ENCODE peak calls at places on chromosomes 13 and 19, in nine cellular contexts. C is tibial nerve, O is GM23248, U is left ventricle myocardium inferior, Q is IMR-90, J is ascending aorta, K is HCT116, Z is A549, I is pancreas. W is an unnamed sample. For H3K4me1, the result is how much of the 10 kb centered on the place peaks cover.

GRCh38 chr13:113229791-113230190 is 20.4 kb downstream of the CUL4A start:
- DNase-seq in C (no peak), O (no peak), U (no peak), Q (no peak), J (no peak), K (no peak), Z (no peak), I (no peak), W (no peak)

GRCh38 chr13:75836441-75836840 is 200.3 kb downstream of the LMO7 start:
- DNase-seq in C (no peak), O (no peak), U (no peak), Q (no peak), J (no peak), K (no peak), Z (no peak), I (peak), W (no peak)

GRCh38 chr13:99151516-99151915 is 49.1 kb upstream of the UBAC2 start:
- DNase-seq in C (no peak), O (peak), U (no peak), Q (peak), J (no peak), K (peak), Z (peak), I (no peak), W (no peak)

GRCh38 chr19:294341-294818 is 3.2 kb upstream of the PLPP2 start:
- DNase-seq in C (no peak), O (peak), U (no peak), Q (peak), J (no peak), K (no peak), Z (no peak), I (no peak), W (no peak)

GRCh38 chr19:33878136-33878535 is 81.5 kb downstream of the KCTD15 start:
- DNase-seq in C (no peak), O (no peak), U (no peak), Q (no peak), J (no peak), K (no peak), Z (no peak), I (peak), W (no peak)

GRCh38 chr13:113078895-113079720 is 26.5 kb upstream of the F7 start:
- DNase-seq in C (no peak), O (no peak), U (no peak), Q (no peak), J (no peak), K (no peak), Z (no peak), I (no peak), W (no peak)

GRCh38 chr13:70541451-70541850 is 433.2 kb upstream of the KLHL1 start:
- DNase-seq in C (no peak), O (no peak), U (no peak), Q (no peak), J (no peak), K (no peak), Z (no peak), I (no peak), W (no peak)

GRCh38 chr19:45528744-45529453 is 21.6 kb downstream of the VASP start:
- DNase-seq in C (no peak), O (no peak), U (no peak), Q (no peak), J (no peak), K (no peak), Z (no peak), I (peak), W (peak)

GRCh38 chr19:50520822-50521465 is 7.2 kb upstream of the ASPDH start:
- DNase-seq in C (no peak), O (no peak), U (no peak), Q (no peak), J (no peak), K (no peak), Z (no peak), I (no peak), W (no peak)

GRCh38 chr19:4916292-4917082 is 7.2 kb downstream of the UHRF1 start:
- DNase-seq in C (no peak), O (no peak), U (no peak), Q (no peak), J (no peak), K (no peak), Z (no peak), I (no peak), W (no peak)

GRCh38 chr19:56119585-56119978 is 1.5 kb downstream of the ZNF787 start:
- DNase-seq in C (no peak), O (peak), U (no peak), Q (peak), J (no peak), K (no peak), Z (no peak), I (no peak), W (peak)

GRCh38 chr19:1445932-1446712 is 3.8 kb upstream of the APC2 start:
- DNase-seq in C (no peak), O (no peak), U (no peak), Q (no peak), J (no peak), K (no peak), Z (peak), I (no peak), W (no peak)

GRCh38 chr19:1447565-1447903 is 2.4 kb upstream of the APC2 start:
- DNase-seq in C (no peak), O (no peak), U (no peak), Q (no peak), J (no peak), K (no peak), Z (no peak), I (no peak), W (no peak)

GRCh38 chr19:1447944-1448343 is 2.0 kb upstream of the APC2 start:
- DNase-seq in C (no peak), O (no peak), U (no peak), Q (no peak), J (no peak), K (no peak), Z (no peak), I (no peak), W (no peak)

GRCh38 chr19:1445185-1445931 is 4.6 kb upstream of the APC2 start:
- DNase-seq in C (peak), O (peak), U (peak), Q (peak), J (peak), K (no peak), Z (peak), I (peak), W (peak)

DNA sequence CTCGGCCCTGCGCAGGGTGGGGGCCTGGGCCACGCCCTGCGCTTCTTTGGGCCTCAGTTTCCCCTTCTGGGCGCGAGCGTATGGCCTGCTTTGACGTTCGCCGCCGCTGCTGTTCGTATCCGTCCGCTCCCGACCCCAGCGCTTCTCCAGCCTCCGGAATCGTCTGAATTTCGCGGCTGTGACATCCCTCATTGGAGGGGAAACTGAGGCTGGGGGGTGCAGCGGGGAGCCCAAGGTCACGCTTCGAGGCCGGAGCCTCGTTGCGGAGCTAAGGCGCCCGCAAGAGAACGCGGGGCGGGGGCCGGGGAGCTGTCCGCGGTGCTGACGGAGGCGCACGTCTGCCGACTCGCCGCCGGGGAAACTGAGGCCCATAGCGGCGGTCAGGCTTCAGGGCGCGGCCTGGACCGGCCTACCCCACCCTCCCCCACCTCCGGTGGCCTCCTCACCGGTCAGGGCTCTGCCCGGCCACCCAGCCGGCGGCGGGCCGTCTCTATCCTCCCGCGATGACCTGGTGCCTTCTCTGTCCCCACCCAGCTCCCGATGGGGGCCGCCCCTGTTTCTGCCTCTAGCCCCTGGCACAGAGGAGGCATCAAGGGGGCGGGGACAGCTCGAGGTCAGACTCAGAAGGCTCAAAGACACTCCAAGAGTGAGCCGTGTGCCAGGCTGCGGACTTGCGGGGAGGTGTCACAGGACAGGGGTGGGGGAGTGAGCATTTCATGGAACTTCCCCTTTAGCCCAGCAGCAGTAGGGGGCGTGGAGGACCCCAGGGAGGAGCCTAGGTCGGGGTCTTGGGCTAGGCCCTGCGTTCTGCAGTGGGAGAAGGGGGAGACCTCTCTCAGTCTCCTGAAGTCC is 3.0 kb upstream of the APC2 start:
- DNase-seq in C (no peak), O (peak), U (no peak), Q (no peak), J (no peak), K (no peak), Z (no peak), I (no peak), W (no peak)
- H3K27ac ChIP-seq in C (no peak), O (no peak), U (no peak), Q (no peak), J (no peak), K (no peak), Z (peak), I (no peak), W (peak)

DNA sequence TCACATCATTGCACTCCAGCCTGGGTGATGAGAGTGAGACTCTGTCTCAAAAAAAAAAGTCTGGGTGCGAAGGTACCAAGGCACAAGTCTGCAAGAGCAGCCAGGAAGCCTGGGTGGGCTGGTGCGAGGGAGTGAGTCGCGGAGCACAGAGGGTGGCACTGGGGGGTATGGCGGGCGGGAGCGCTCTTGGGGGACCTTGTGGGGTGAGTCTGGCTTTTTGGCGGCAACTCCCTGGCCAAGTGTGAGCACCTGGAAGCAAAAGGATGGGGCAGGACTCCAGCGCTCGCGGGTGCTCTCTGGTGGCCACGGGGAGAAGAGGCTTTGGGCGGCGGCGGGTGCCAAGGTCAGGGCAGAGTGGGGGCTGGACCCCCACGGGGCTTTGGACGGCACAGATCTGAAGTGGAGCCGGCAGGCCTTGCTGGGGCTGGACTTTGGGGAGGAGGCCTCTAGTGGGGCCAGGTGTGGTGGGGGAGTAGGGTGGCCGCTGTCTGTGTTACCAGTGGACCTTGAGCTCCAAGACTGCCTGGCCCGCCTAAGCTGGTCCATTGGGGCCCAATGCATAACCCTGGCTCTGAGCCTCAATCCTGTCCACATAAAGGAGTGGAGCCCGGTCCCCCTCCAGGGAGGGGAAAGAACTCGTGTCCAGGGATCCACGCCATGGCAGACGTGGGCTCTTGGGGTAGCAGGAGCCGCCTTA is 1.6 kb downstream of the P2RY11 start:
- DNase-seq in C (no peak), O (peak), U (no peak), Q (no peak), J (no peak), K (no peak), Z (no peak), I (peak), W (peak)
- H3K4me1 ChIP-seq in C (under half), O (under half), U (under half), Q (under half), J (under half), K (under half), Z (under half), I (under half), W (under half)

GRCh38 chr19:2332341-2333026 is 4.0 kb downstream of the SPPL2B start:
- DNase-seq in C (no peak), O (no peak), U (peak), Q (no peak), J (no peak), K (no peak), Z (no peak), I (no peak), W (no peak)
- H3K27ac ChIP-seq in C (peak), O (no peak), U (peak), Q (no peak), J (no peak), K (no peak), Z (no peak), I (peak), W (no peak)

GRCh38 chr19:13094771-13095392 is 7.8 kb downstream of the LYL1 start:
- DNase-seq in C (no peak), O (no peak), U (no peak), Q (no peak), J (peak), K (no peak), Z (no peak), I (no peak), W (no peak)

GRCh38 chr19:13092608-13093260 is 9.9 kb downstream of the LYL1 start:
- DNase-seq in C (no peak), O (peak), U (no peak), Q (peak), J (peak), K (no peak), Z (no peak), I (no peak), W (no peak)

GRCh38 chr19:13093407-13094284 is 9.0 kb downstream of the LYL1 start:
- DNase-seq in C (peak), O (peak), U (peak), Q (peak), J (peak), K (peak), Z (peak), I (peak), W (peak)

GRCh38 chr19:13095393-13095784 is 7.3 kb downstream of the LYL1 start:
- DNase-seq in C (no peak), O (no peak), U (no peak), Q (no peak), J (peak), K (no peak), Z (no peak), I (no peak), W (no peak)

GRCh38 chr19:13094285-13094595 is 8.4 kb downstream of the LYL1 start:
- DNase-seq in C (no peak), O (no peak), U (no peak), Q (no peak), J (peak), K (no peak), Z (no peak), I (no peak), W (no peak)
- H3K4me1 ChIP-seq in C (half or more), O (under half), U (half or more), Q (under half), J (under half), K (under half), Z (half or more), I (under half), W (under half)